ENCODE peak calls at places on chromosomes 16 and 17, in nine cellular contexts. Q is uterus, F is RWPE1, R is left lung, H is HL-60, K is breast epithelium, D is upper lobe of left lung, M is prostate gland, C is HCT116. W is an unnamed sample.

GRCh38 chr17:5424909-5425308 is 4.9 kb downstream of the RPAIN start:
- DNase-seq in D (no peak), F (no peak), M (no peak), C (no peak), K (no peak), Q (no peak), R (no peak), H (no peak), W (no peak)

GRCh38 chr17:37391146-37391545 is 15.4 kb downstream of the C17orf78 start:
- DNase-seq in H (no peak), M (no peak), C (no peak), R (no peak), F (no peak), K (no peak), Q (no peak), D (no peak), W (no peak)

GRCh38 chr16:63315229-63315628 is 1279.0 kb upstream of the CDH8 start:
- DNase-seq in Q (no peak), M (peak; percentile 7), C (no peak), D (no peak), K (no peak), F (no peak), R (no peak), H (no peak), W (no peak)

GRCh38 chr16:12411521-12411920 is 392.2 kb downstream of the CPPED1 start:
- DNase-seq in Q (no peak), H (no peak), R (no peak), C (no peak), F (no peak), M (peak; percentile 10), K (no peak), D (no peak), W (no peak)

GRCh38 chr16:1839554-1839953 is 12.5 kb downstream of the FAHD1 start:
- DNase-seq in M (no peak), D (no peak), H (peak; percentile 16), Q (no peak), C (no peak), K (no peak), F (no peak), R (no peak), W (peak; percentile 11)

GRCh38 chr17:36657763-36658490 is 56.5 kb downstream of the MRM1 start:
- DNase-seq in F (no peak), H (no peak), Q (no peak), C (no peak), R (no peak), K (no peak), M (no peak), D (peak; percentile 83), W (no peak)

GRCh38 chr17:6577686-6578263 is 21.4 kb upstream of the PITPNM3 start:
- DNase-seq in F (peak; percentile 94), H (no peak), Q (no peak), R (no peak), K (no peak), M (no peak), D (no peak), C (peak; percentile 7), W (no peak)

GRCh38 chr16:50818380-50818779 is 76.5 kb downstream of the CYLD start:
- DNase-seq in F (no peak), C (no peak), K (no peak), Q (no peak), R (no peak), M (no peak), D (no peak), H (no peak), W (no peak)

GRCh38 chr16:1990336-1991134 is 765 bp downstream of the SYNGR3 start:
- DNase-seq in H (no peak), C (no peak), R (no peak), M (no peak), F (no peak), Q (no peak), K (no peak), D (peak; percentile 90), W (no peak)

GRCh38 chr17:31329221-31329620 is 7.8 kb upstream of the EVI2A start:
- DNase-seq in C (no peak), F (no peak), R (no peak), H (no peak), D (no peak), K (no peak), Q (no peak), M (no peak), W (no peak)

GRCh38 chr16:58500329-58501241 is 642 bp downstream of the NDRG4 start:
- DNase-seq in M (no peak), R (no peak), C (no peak), H (no peak), F (no peak), Q (no peak), D (peak; percentile 65), K (no peak), W (no peak)

GRCh38 chr17:40063915-40064531 is 1.3 kb downstream of the THRA start:
- DNase-seq in F (no peak), R (peak; percentile 60), H (no peak), D (no peak), C (no peak), K (no peak), Q (no peak), M (no peak), W (no peak)

GRCh38 chr16:89678258-89678657 is 8.2 kb upstream of the CDK10 start:
- DNase-seq in K (no peak), M (no peak), D (no peak), C (no peak), H (no peak), Q (no peak), F (no peak), R (no peak), W (no peak)

GRCh38 chr17:3827124-3827773 is 18.8 kb downstream of the NCBP3 start:
- DNase-seq in M (peak; percentile 55), Q (peak; percentile 44), K (no peak), C (peak; percentile 58), D (no peak), F (peak; percentile 42), H (no peak), R (peak; percentile 52), W (no peak)

GRCh38 chr17:59030811-59031210 is 75.9 kb downstream of the TRIM37 start:
- DNase-seq in D (no peak), H (no peak), C (no peak), Q (no peak), R (no peak), F (no peak), M (no peak), K (no peak), W (no peak)

GRCh38 chr16:87324411-87325275 is 7.5 kb upstream of the C16orf95 start:
- DNase-seq in M (no peak), C (no peak), F (peak; percentile 54), R (no peak), D (peak; percentile 75), K (no peak), Q (peak; percentile 55), H (no peak), W (no peak)

GRCh38 chr16:3774156-3774767 is 56.9 kb upstream of the TRAP1 start:
- DNase-seq in K (no peak), M (no peak), Q (peak; percentile 31), F (no peak), R (no peak), D (no peak), H (no peak), C (no peak), W (peak; percentile 13)

GRCh38 chr16:23155445-23156049 is 6.3 kb upstream of the USP31 start:
- DNase-seq in H (no peak), Q (no peak), R (no peak), M (no peak), D (no peak), C (peak; percentile 21), F (no peak), K (no peak), W (no peak)
- TF ChIP-seq CTCF in H (peak; percentile 43), Q (no peak), R (no peak), M (no peak), D (no peak), C (peak; percentile 60), F (no peak), K (no peak), W (peak; percentile 30)

GRCh38 chr16:79437764-79438728 is 162.5 kb downstream of the MAF start:
- DNase-seq in F (no peak), H (no peak), D (peak; percentile 29), Q (no peak), C (no peak), R (no peak), K (peak; percentile 75), M (no peak), W (no peak)
- H3K27ac ChIP-seq in F (no peak overlapping the region), H (no peak overlapping the region), D (peak overlapping the region; percentile 42), Q (peak overlapping the region; percentile 20), C (no peak overlapping the region), R (no peak overlapping the region), K (peak overlapping the region; percentile 78), M (no peak overlapping the region), W (no peak overlapping the region)

GRCh38 chr17:67867591-67867990 is 42.3 kb downstream of the BPTF start:
- DNase-seq in M (no peak), F (no peak), D (no peak), Q (no peak), R (no peak), H (no peak), K (no peak), C (no peak), W (no peak)

GRCh38 chr17:67865438-67865837 is 40.1 kb downstream of the BPTF start:
- DNase-seq in M (no peak), C (no peak), F (no peak), R (no peak), H (no peak), Q (no peak), K (no peak), D (no peak), W (no peak)

GRCh38 chr17:67863624-67864247 is 38.4 kb downstream of the BPTF start:
- DNase-seq in R (no peak), K (no peak), M (no peak), F (no peak), D (no peak), Q (no peak), C (no peak), H (no peak), W (no peak)

GRCh38 chr17:67868176-67868575 is 42.9 kb downstream of the BPTF start:
- DNase-seq in K (no peak), H (no peak), D (no peak), R (no peak), C (no peak), M (no peak), Q (no peak), F (no peak), W (no peak)

DNA sequence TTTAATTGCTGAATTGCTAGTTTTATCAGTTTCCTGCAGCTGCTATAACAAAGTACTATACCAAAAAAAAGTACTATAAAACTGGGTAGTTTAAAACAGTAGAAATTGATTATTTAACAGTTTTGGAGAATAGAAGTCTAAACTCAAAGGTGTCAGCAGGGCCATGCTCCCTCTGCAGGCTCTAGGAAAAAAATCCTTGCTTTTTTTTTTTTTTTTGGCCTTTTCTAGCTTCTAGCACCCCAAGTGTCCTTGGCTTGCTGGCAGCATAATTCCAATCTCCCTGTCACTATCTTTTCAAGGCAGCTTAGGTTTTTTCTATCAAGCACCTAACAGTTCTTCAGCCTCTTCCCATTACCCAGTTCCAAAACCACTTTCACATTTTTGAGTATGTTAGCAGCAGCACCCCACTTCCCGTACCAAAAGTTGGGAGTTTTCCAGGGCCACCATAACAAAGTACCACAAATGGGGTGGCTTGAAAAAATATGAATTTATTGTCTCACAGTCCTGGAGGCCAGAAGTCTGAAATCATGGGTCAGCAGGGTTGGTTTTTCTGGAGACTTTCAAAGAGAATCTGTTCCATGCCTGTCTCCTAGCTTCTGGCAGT is 37.4 kb downstream of the BPTF start:
- DNase-seq in D (no peak), C (no peak), H (no peak), K (no peak), Q (no peak), F (no peak), R (no peak), M (no peak), W (no peak)
- TF ChIP-seq CTCF in D (no peak), C (peak; percentile 38), H (no peak), K (no peak), Q (no peak), F (no peak), R (no peak), M (no peak), W (no peak)

GRCh38 chr17:27808629-27809028 is 8.3 kb upstream of the NOS2 start:
- DNase-seq in M (no peak), C (no peak), Q (no peak), R (no peak), F (no peak), H (no peak), K (no peak), D (peak; percentile 15), W (no peak)
- H3K27ac ChIP-seq in M (no peak overlapping the region), C (no peak overlapping the region), Q (no peak overlapping the region), R (no peak overlapping the region), F (no peak overlapping the region), H (no peak overlapping the region), K (no peak overlapping the region), D (no peak overlapping the region), W (no peak overlapping the region)

W was measured in AG04450.